ENCODE peak calls at places on chromosomes 6 and 20, in seven cellular contexts. H, G, L, R, V, Q and A are unnamed samples.
A peak's percentile ranks its signal among the peaks of the same experiment; 100 is the strongest.

GRCh38 chr20:3751664-3752385 is 15.7 kb downstream of the ADISSP start:
- DNase-seq in H (no peak), G (no peak), L (no peak), R (peak; percentile 90), V (no peak), Q (no peak), A (no peak)

GRCh38 chr20:61520761-61521460 is 268.9 kb downstream of the CDH4 start:
- DNase-seq in H (peak; percentile 46), G (no peak), L (peak; percentile 56), R (no peak), V (no peak), Q (no peak), A (no peak)

GRCh38 chr6:131586544-131586943 is 13.5 kb downstream of the ARG1 start:
- DNase-seq in H (no peak), G (no peak), L (no peak), R (no peak), V (no peak), Q (no peak), A (no peak)

GRCh38 chr20:19631410-19631809 is 126.6 kb upstream of the RIN2 start:
- DNase-seq in H (no peak), G (no peak), L (no peak), R (no peak), V (no peak), Q (no peak), A (no peak)

GRCh38 chr6:10659697-10660348 is 34.6 kb downstream of the C6orf52 start:
- DNase-seq in H (no peak), G (no peak), L (no peak), R (no peak), V (no peak), Q (peak; percentile 26), A (no peak)

GRCh38 chr6:38370653-38371311 is 268.9 kb downstream of the BTBD9 start:
- DNase-seq in H (no peak), G (no peak), L (no peak), R (no peak), V (no peak), Q (no peak), A (no peak)

GRCh38 chr20:10034717-10035571 is at the start of gene ANKEF1:
- DNase-seq in H (no peak), G (peak; percentile 11), L (peak; percentile 9), R (peak; percentile 18), V (peak; percentile 67), Q (peak; percentile 77), A (peak; percentile 25)

GRCh38 chr6:14537061-14537460 is 419.5 kb downstream of the CD83 start:
- DNase-seq in H (no peak), G (no peak), L (peak; percentile 32), R (no peak), V (no peak), Q (no peak), A (no peak)

GRCh38 chr6:125974214-125974866 is 12.0 kb upstream of the TRMT11 start:
- DNase-seq in H (no peak), G (no peak), L (peak; percentile 86), R (no peak), V (no peak), Q (peak; percentile 54), A (peak; percentile 30)

GRCh38 chr20:33992145-33992922 is 1.4 kb upstream of the RALY start:
- DNase-seq in H (no peak), G (no peak), L (no peak), R (peak; percentile 18), V (peak; percentile 5), Q (no peak), A (no peak)

GRCh38 chr6:99588618-99589289 is 17.9 kb upstream of the PRDM13 start:
- DNase-seq in H (peak; percentile 9), G (peak; percentile 32), L (peak; percentile 61), R (no peak), V (peak; percentile 43), Q (peak; percentile 77), A (no peak)

GRCh38 chr6:79833264-79833663 is 114.1 kb downstream of the ELOVL4 start:
- DNase-seq in H (no peak), G (no peak), L (no peak), R (peak; percentile 21), V (no peak), Q (peak; percentile 83), A (no peak)

GRCh38 chr20:20695250-20695816 is 17.1 kb downstream of the RALGAPA2 start:
- DNase-seq in H (no peak), G (no peak), L (no peak), R (no peak), V (no peak), Q (no peak), A (no peak)

GRCh38 chr20:52649727-52650126 is 322.4 kb upstream of the TSHZ2 start:
- DNase-seq in H (no peak), G (no peak), L (no peak), R (no peak), V (no peak), Q (no peak), A (no peak)